ENCODE peak calls at places on chromosomes 7 and 10, in eight cellular contexts. K is colonic mucosa, O is BJ, C is cardiac muscle cell, I is brain microvascular endothelial cell, R is RWPE1, Q is GM23338, T is HL-60. J is an unnamed sample.

GRCh38 chr7:154789404-154789803 is 213.5 kb downstream of the PAXIP1 start:
- DNase-seq in Q (no peak), K (no peak), O (no peak), I (no peak), R (no peak), C (peak), T (no peak), J (no peak)

GRCh38 chr10:63628526-63629362 is 107.5 kb downstream of the REEP3 start:
- DNase-seq in O (no peak), R (peak), Q (peak), T (peak), K (peak), I (peak), C (peak), J (peak)

GRCh38 chr7:137981668-137982067 is 20.2 kb downstream of the CREB3L2 start:
- DNase-seq in C (no peak), Q (no peak), K (no peak), T (no peak), R (no peak), O (no peak), I (no peak), J (peak)

GRCh38 chr7:73774923-73775322 is 4.9 kb upstream of the CLDN3 start:
- DNase-seq in O (no peak), C (no peak), I (no peak), Q (no peak), K (no peak), T (no peak), R (no peak), J (no peak)

GRCh38 chr7:12570529-12571461 is at the start of gene SCIN:
- DNase-seq in O (no peak), Q (peak), I (peak), K (peak), R (peak), C (peak), T (peak), J (no peak)

GRCh38 chr7:77651544-77652162 is 44.6 kb upstream of the RSBN1L start:
- DNase-seq in T (peak), R (peak), Q (peak), O (no peak), I (peak), C (peak), K (peak), J (peak)

GRCh38 chr7:13628231-13629001 is 361.1 kb downstream of the ETV1 start:
- DNase-seq in T (no peak), C (no peak), O (peak), I (peak), K (no peak), R (no peak), Q (no peak), J (no peak)

GRCh38 chr10:109104806-109105205 is 818.5 kb downstream of the XPNPEP1 start:
- DNase-seq in C (no peak), O (no peak), Q (no peak), I (no peak), T (no peak), R (no peak), K (no peak), J (no peak)

GRCh38 chr10:3103646-3104045 is 36.3 kb downstream of the PFKP start:
- DNase-seq in Q (no peak), I (no peak), O (no peak), C (no peak), K (no peak), T (no peak), R (no peak), J (no peak)

GRCh38 chr7:70614237-70614984 is 517.5 kb upstream of the GALNT17 start:
- DNase-seq in O (no peak), I (no peak), C (peak), Q (peak), K (peak), R (no peak), T (no peak), J (no peak)

GRCh38 chr10:42149027-42149700 is 489.2 kb downstream of the ZNF33B start:
- DNase-seq in C (no peak), I (no peak), T (no peak), K (no peak), R (no peak), O (no peak), Q (no peak), J (no peak)

GRCh38 chr10:73092830-73093229 is 3.8 kb downstream of the P4HA1 start:
- DNase-seq in K (no peak), R (no peak), Q (no peak), C (no peak), O (no peak), T (no peak), I (no peak), J (no peak)

GRCh38 chr7:103447073-103447960 is 1.3 kb upstream of the SLC26A5 start:
- DNase-seq in Q (peak), C (peak), I (peak), T (peak), K (peak), R (peak), O (no peak), J (peak)

GRCh38 chr10:72694476-72695369 is 2.8 kb downstream of the MCU start:
- DNase-seq in O (no peak), K (no peak), I (no peak), Q (no peak), C (peak), T (peak), R (peak), J (no peak)

GRCh38 chr10:128560993-128561392 is 434.8 kb upstream of the MKI67 start:
- DNase-seq in O (no peak), R (no peak), K (no peak), C (no peak), T (no peak), I (no peak), Q (no peak), J (no peak)

GRCh38 chr10:118672766-118673715 is 77.6 kb upstream of the PRLHR start:
- DNase-seq in C (no peak), K (no peak), R (no peak), O (no peak), I (no peak), T (no peak), Q (no peak), J (no peak)

GRCh38 chr7:153286763-153287162 is 527.2 kb downstream of the ACTR3B start:
- DNase-seq in I (no peak), O (no peak), R (no peak), T (no peak), K (no peak), Q (no peak), C (no peak), J (no peak)

GRCh38 chr10:34526758-34527730 is 288.1 kb downstream of the PARD3 start:
- DNase-seq in Q (peak), T (no peak), I (peak), O (peak), C (no peak), K (no peak), R (peak), J (no peak)

GRCh38 chr10:75959912-75960311 is 528.5 kb downstream of the LRMDA start:
- DNase-seq in I (no peak), K (no peak), C (no peak), R (no peak), T (no peak), O (no peak), Q (no peak), J (no peak)

GRCh38 chr7:79785556-79785955 is 332.1 kb upstream of the MAGI2 start:
- DNase-seq in Q (no peak), R (no peak), O (no peak), K (no peak), T (no peak), C (no peak), I (no peak), J (no peak)

GRCh38 chr10:50805981-50806622 is 66.4 kb downstream of the ASAH2B start:
- DNase-seq in R (no peak), C (no peak), O (no peak), Q (peak), K (no peak), T (no peak), I (no peak), J (no peak)

GRCh38 chr10:116470768-116471415 is 43.2 kb downstream of the PNLIPRP3 start:
- DNase-seq in C (no peak), T (peak), K (peak), I (peak), R (peak), Q (peak), O (no peak), J (no peak)

GRCh38 chr7:17109017-17109416 is 189.4 kb upstream of the AHR start:
- DNase-seq in K (no peak), Q (no peak), C (no peak), R (no peak), O (peak), T (no peak), I (peak), J (no peak)

GRCh38 chr10:89813546-89813945 is 112.2 kb downstream of the KIF20B start:
- DNase-seq in Q (no peak), O (no peak), K (no peak), T (no peak), I (no peak), C (no peak), R (no peak), J (no peak)

GRCh38 chr10:129244757-129245156 is 222.3 kb upstream of the MGMT start:
- DNase-seq in K (no peak), O (no peak), Q (no peak), T (no peak), R (no peak), C (no peak), I (no peak), J (no peak)

GRCh38 chr7:13880789-13881188 is 108.7 kb downstream of the ETV1 start:
- DNase-seq in I (peak), T (no peak), O (peak), C (no peak), R (peak), K (no peak), Q (no peak), J (no peak)

GRCh38 chr10:64726466-64726865 is 1205.3 kb downstream of the REEP3 start:
- DNase-seq in T (no peak), R (no peak), C (no peak), O (no peak), Q (no peak), I (no peak), K (no peak), J (no peak)

GRCh38 chr10:69316313-69317059 is 38.2 kb downstream of the HK1 start:
- DNase-seq in T (no peak), Q (no peak), K (no peak), I (peak), O (no peak), C (no peak), R (no peak), J (no peak)

GRCh38 chr10:106355450-106355849 is 809.1 kb downstream of the SORCS1 start:
- DNase-seq in K (no peak), R (no peak), C (no peak), T (no peak), I (no peak), O (no peak), Q (peak), J (no peak)

GRCh38 chr10:62638062-62638477 is 166.4 kb upstream of the ADO start:
- DNase-seq in T (peak), K (no peak), C (peak), O (no peak), Q (no peak), R (no peak), I (peak), J (no peak)

GRCh38 chr7:153415632-153416031 is 636.6 kb upstream of the DPP6 start:
- DNase-seq in I (no peak), O (no peak), R (no peak), C (no peak), K (no peak), Q (no peak), T (no peak), J (no peak)

GRCh38 chr7:39605087-39605486 is 18.3 kb upstream of the RALA start:
- DNase-seq in R (no peak), Q (no peak), O (no peak), K (no peak), C (no peak), T (no peak), I (no peak), J (no peak)

GRCh38 chr7:13359656-13360055 is 629.8 kb downstream of the ETV1 start:
- DNase-seq in K (no peak), R (no peak), O (no peak), Q (peak), T (no peak), I (no peak), C (no peak), J (no peak)

DNA sequence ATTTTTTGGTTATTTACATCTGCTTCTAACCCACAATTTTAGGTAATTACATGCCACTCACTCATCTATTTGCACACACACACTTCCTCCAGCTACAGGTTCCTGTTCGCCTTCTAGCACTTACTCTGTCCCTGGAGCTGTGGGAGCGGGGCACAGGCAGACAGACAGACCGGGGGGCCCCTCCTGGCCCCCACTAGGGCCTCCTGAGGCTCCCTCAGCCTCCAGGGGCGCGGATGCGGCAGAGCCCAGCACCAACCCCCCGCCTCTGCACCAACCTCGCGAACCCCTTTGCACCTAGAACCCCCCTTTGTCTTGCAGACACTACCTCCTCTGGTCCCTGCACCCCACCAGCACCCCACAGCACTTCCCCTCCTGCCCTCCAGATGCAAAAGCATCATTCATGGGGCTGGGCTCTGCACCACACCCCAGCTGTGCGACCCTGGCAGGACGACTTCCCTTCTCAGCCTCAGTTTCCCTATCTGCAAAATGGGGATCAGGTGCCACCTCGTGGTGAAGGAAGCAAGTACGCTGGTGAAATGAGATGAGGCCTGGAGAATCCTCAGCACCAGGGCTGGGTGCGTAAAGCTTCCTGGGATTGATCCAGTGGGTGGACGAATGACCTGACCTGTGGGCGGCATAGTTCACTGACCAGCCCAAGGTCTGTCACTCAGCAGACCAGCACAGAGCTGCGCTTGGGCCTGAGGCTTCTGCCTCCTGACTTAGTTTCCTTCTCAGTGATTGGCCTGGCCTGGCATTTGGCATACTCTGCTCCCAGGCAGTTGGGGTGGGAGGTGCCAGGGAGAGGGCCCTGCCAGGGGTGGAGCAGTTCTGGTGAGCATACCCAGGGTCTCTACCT is 37.9 kb downstream of the ELFN1 start:
- DNase-seq in K (no peak), R (no peak), I (no peak), O (no peak), Q (no peak), C (no peak), T (no peak), J (no peak)
- TF ChIP-seq CTCF in K (no peak), R (peak), I (peak), O (peak), Q (peak), C (peak), T (no peak), J (no peak)

DNA sequence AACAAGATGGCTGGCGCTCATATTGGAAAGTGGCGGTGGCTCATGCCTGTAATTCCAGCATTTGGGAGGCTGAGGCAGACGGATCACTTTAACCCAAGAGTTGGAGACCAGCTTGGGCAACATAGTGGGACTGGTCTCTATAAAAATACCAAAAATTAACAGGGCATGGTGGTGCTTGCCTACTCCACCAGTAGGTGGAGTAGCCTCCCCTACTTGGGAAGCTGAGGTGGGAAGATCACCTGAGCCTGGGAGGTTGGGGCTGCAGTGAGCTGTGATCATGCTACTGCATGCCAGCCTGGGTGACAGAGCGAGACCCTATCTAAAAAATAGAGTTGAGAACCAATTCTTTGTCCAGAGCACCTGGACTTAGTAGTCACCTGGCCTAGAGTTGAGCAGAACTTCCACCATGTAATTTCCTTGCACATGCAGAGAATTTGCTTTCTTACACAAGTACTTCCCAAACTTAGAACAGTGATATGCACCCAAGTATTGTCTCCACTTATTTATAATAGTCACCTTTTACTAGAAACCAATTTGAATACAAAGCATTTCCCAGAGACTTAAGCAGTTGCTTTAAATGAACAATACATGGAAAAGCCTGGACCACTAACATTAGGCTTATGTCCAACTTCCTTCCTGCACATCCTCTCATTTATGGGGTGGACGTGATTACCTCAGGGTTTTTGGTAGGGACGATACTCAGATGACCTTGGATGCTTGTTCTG is 15.9 kb downstream of the LAMB4 start:
- DNase-seq in T (peak), Q (peak), R (no peak), K (no peak), I (no peak), O (no peak), C (peak), J (no peak)
- TF ChIP-seq CTCF in T (peak), Q (peak), R (peak), K (peak), I (peak), O (peak), C (peak), J (peak)

GRCh38 chr10:49395741-49396665 is at the start of gene DRGX:
- DNase-seq in O (no peak), C (peak), T (no peak), I (no peak), K (no peak), Q (peak), R (no peak), J (no peak)
- TF ChIP-seq CTCF in O (no peak), C (no peak), T (no peak), I (no peak), K (no peak), Q (no peak), R (no peak), J (no peak)

GRCh38 chr7:140923358-140924006 is 1.2 kb downstream of the BRAF start:
- DNase-seq in O (no peak), Q (peak), I (peak), C (peak), R (no peak), T (no peak), K (peak), J (no peak)

GRCh38 chr7:140922741-140923345 is 1.9 kb downstream of the BRAF start:
- DNase-seq in Q (no peak), R (no peak), K (no peak), C (no peak), T (no peak), O (no peak), I (no peak), J (no peak)

GRCh38 chr7:140924821-140925421 is at the start of gene BRAF:
- DNase-seq in R (peak), C (peak), T (peak), O (peak), I (peak), K (peak), Q (peak), J (peak)

GRCh38 chr7:140926021-140926812 is 1.5 kb upstream of the BRAF start:
- DNase-seq in R (no peak), K (no peak), T (no peak), Q (no peak), O (no peak), I (no peak), C (no peak), J (no peak)

GRCh38 chr7:140924019-140924820 is 509 bp downstream of the BRAF start:
- DNase-seq in C (peak), R (peak), I (peak), O (no peak), T (peak), K (peak), Q (peak), J (peak)
- TF ChIP-seq CTCF in C (peak), R (peak), I (peak), O (peak), T (no peak), K (no peak), Q (peak), J (peak)

GRCh38 chr10:7734821-7735220 is 31.7 kb downstream of the ITIH2 start:
- DNase-seq in R (no peak), T (no peak), Q (peak), C (no peak), O (no peak), K (no peak), I (no peak), J (no peak)
- TF ChIP-seq CTCF in R (no peak), T (no peak), Q (no peak), C (no peak), O (no peak), K (no peak), I (no peak), J (no peak)

GRCh38 chr7:156218544-156219306 is 406.5 kb upstream of the SHH start:
- DNase-seq in T (no peak), C (no peak), O (no peak), R (no peak), K (no peak), I (no peak), Q (no peak), J (no peak)
- TF ChIP-seq CTCF in T (no peak), C (no peak), O (no peak), R (no peak), K (no peak), I (no peak), Q (no peak), J (no peak)

GRCh38 chr10:125217986-125218675 is 57.8 kb upstream of the CTBP2 start:
- DNase-seq in Q (peak), I (no peak), T (peak), R (peak), C (no peak), O (no peak), K (no peak), J (peak)
- TF ChIP-seq CTCF in Q (no peak), I (peak), T (no peak), R (no peak), C (no peak), O (peak), K (no peak), J (no peak)

GRCh38 chr10:103706047-103706446 is 149.3 kb downstream of the SH3PXD2A start:
- DNase-seq in O (no peak), I (no peak), C (no peak), R (no peak), K (no peak), T (no peak), Q (no peak), J (no peak)
- TF ChIP-seq CTCF in O (no peak), I (peak), C (no peak), R (no peak), K (no peak), T (no peak), Q (no peak), J (no peak)

DNA sequence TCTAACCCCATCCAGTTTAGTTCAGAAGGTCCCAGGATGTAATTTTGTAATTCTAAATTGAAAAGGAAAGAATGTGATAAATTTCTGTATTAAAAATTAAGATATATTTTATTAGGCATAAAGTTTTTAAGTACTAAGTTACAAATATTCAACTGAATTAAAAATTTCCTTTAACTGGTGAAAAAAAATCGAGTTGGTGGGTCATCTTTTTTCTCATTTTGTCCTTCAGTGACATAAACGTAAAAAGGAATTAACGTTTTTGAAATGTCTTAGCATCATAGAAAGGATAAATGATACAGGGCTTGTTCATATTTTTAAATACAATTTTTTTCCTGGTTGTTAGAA is 88.5 kb downstream of the BTRC start:
- DNase-seq in T (no peak), O (no peak), K (no peak), R (no peak), I (no peak), C (no peak), Q (no peak), J (no peak)
- TF ChIP-seq CTCF in T (no peak), O (no peak), K (peak), R (peak), I (no peak), C (no peak), Q (no peak), J (no peak)

J was measured in GM20000.